ENCODE peak calls at places on chromosomes 5 and 9, in nine cellular contexts. R is heart left ventricle, V is spleen, O is body of pancreas, N is suprapubic skin, P is NB4, C is A549, L is HepG2, K is HCT116. A is an unnamed sample.

GRCh38 chr5:56164371-56164770 is 68.8 kb downstream of the ANKRD55 start:
- DNase-seq in R (no peak), V (no peak), O (no peak), N (no peak), P (no peak), C (no peak), L (no peak), K (no peak), A (peak)

GRCh38 chr9:3951266-3951665 is 348.6 kb downstream of the GLIS3 start:
- DNase-seq in R (no peak), V (no peak), O (no peak), N (no peak), P (no peak), C (no peak), L (no peak), K (no peak), A (no peak)

GRCh38 chr9:4262735-4263141 is 37.1 kb downstream of the GLIS3 start:
- DNase-seq in R (no peak), V (no peak), O (no peak), N (no peak), P (no peak), C (peak), L (peak), K (peak), A (no peak)

GRCh38 chr5:179261301-179262125 is 83.7 kb downstream of the ADAMTS2 start:
- DNase-seq in R (peak), V (peak), O (peak), N (peak), P (peak), C (peak), L (peak), K (no peak), A (no peak)

GRCh38 chr5:122447072-122447471 is 135.0 kb downstream of the SNCAIP start:
- DNase-seq in R (no peak), V (no peak), O (no peak), N (no peak), P (no peak), C (no peak), L (no peak), K (no peak), A (no peak)

GRCh38 chr5:133420440-133421301 is 191.7 kb downstream of the FSTL4 start:
- DNase-seq in R (no peak), V (no peak), O (no peak), N (no peak), P (no peak), C (no peak), L (no peak), K (no peak), A (no peak)

GRCh38 chr5:140998921-140999410 is 32.7 kb downstream of the PCDHAC2 start:
- DNase-seq in R (no peak), V (no peak), O (no peak), N (no peak), P (no peak), C (no peak), L (no peak), K (no peak), A (no peak)

GRCh38 chr9:137669261-137669672 is 50.5 kb downstream of the EHMT1 start:
- DNase-seq in R (no peak), V (peak), O (no peak), N (no peak), P (peak), C (peak), L (no peak), K (no peak), A (no peak)

GRCh38 chr9:132243156-132244074 is 81.6 kb downstream of the NTNG2 start:
- DNase-seq in R (no peak), V (no peak), O (peak), N (no peak), P (no peak), C (no peak), L (peak), K (no peak), A (no peak)

GRCh38 chr9:8434621-8435020 is 635.0 kb upstream of the DMAC1 start:
- DNase-seq in R (no peak), V (no peak), O (no peak), N (no peak), P (no peak), C (no peak), L (no peak), K (no peak), A (no peak)

GRCh38 chr5:16572289-16573015 is 44.3 kb downstream of the RETREG1 start:
- DNase-seq in R (no peak), V (no peak), O (no peak), N (no peak), P (no peak), C (no peak), L (no peak), K (no peak), A (no peak)

GRCh38 chr5:94623026-94623425 is 4.6 kb downstream of the SLF1 start:
- DNase-seq in R (no peak), V (no peak), O (no peak), N (no peak), P (no peak), C (no peak), L (no peak), K (no peak), A (no peak)

GRCh38 chr9:85228111-85228855 is 513.5 kb downstream of the AGTPBP1 start:
- DNase-seq in R (no peak), V (no peak), O (no peak), N (no peak), P (no peak), C (no peak), L (no peak), K (no peak), A (no peak)

GRCh38 chr9:111582888-111583287 is 16.6 kb downstream of the PTGR1 start:
- DNase-seq in R (no peak), V (no peak), O (no peak), N (no peak), P (no peak), C (peak), L (no peak), K (no peak), A (peak)

GRCh38 chr5:8577792-8578191 is 708.8 kb downstream of the MTRR start:
- DNase-seq in R (no peak), V (no peak), O (no peak), N (no peak), P (no peak), C (no peak), L (no peak), K (no peak), A (no peak)

GRCh38 chr9:91589101-91589553 is 165.5 kb upstream of the NFIL3 start:
- DNase-seq in R (peak), V (peak), O (peak), N (no peak), P (peak), C (peak), L (no peak), K (no peak), A (peak)

GRCh38 chr9:123081824-123082223 is 48.4 kb downstream of the GPR21 start:
- DNase-seq in R (no peak), V (no peak), O (no peak), N (no peak), P (peak), C (peak), L (peak), K (peak), A (peak)

GRCh38 chr5:128154943-128155342 is 71.4 kb downstream of the SLC12A2 start:
- DNase-seq in R (no peak), V (no peak), O (no peak), N (no peak), P (no peak), C (no peak), L (no peak), K (no peak), A (no peak)

GRCh38 chr5:139282195-139282557 is 11.4 kb upstream of the MATR3 start:
- DNase-seq in R (no peak), V (no peak), O (no peak), N (no peak), P (no peak), C (no peak), L (no peak), K (no peak), A (no peak)

DNA sequence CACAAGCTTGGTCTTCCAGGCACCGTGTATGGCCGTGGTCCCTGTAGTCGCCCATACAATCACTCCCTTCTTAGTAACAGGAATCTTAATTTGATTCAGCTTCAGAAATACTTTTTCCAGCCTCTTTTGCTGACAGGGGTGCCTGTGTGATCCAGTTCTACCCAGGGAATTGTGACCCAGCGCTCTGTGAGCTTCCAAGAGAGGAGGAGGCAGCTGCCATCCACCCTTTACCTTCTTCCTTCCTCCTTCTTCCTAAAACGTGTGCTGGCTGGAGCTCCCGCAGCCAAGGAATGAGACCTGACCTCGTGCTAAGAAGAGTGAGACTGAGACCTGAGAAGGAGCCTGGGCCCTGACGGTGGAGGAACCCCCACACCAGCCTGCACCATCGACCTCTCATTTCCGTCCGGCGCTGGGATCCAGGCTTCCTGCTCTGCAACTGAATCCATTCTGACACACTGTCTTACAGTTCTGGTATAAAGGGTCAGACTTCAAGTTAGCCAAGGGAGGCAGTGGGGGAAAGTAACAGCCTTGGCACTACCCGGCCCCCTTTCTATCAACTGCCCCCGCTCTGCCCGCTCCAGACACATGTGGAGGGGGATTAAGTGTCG is 16.1 kb downstream of the MGAT1 start:
- DNase-seq in R (no peak), V (peak), O (no peak), N (no peak), P (no peak), C (no peak), L (no peak), K (no peak), A (peak)
- H3K4me3 ChIP-seq in R (no peak), V (no peak), O (no peak), N (no peak), P (no peak), C (no peak), L (no peak), K (no peak), A (no peak)

GRCh38 chr9:129201289-129201688 is 23.2 kb upstream of the IER5L start:
- DNase-seq in R (no peak), V (no peak), O (no peak), N (no peak), P (no peak), C (no peak), L (no peak), K (no peak), A (no peak)

GRCh38 chr9:129204840-129205239 is 26.8 kb upstream of the IER5L start:
- DNase-seq in R (no peak), V (no peak), O (no peak), N (no peak), P (no peak), C (no peak), L (no peak), K (no peak), A (no peak)

GRCh38 chr9:129203556-129203909 is 25.5 kb upstream of the IER5L start:
- DNase-seq in R (no peak), V (no peak), O (no peak), N (no peak), P (no peak), C (no peak), L (no peak), K (no peak), A (no peak)

GRCh38 chr9:129200255-129200654 is 22.2 kb upstream of the IER5L start:
- DNase-seq in R (no peak), V (no peak), O (no peak), N (no peak), P (no peak), C (no peak), L (no peak), K (no peak), A (no peak)

GRCh38 chr9:129202613-129203555 is 24.8 kb upstream of the IER5L start:
- DNase-seq in R (peak), V (peak), O (peak), N (peak), P (peak), C (peak), L (peak), K (peak), A (peak)
- TF ChIP-seq POLR2A in R (peak), V (no peak), O (peak), N (no peak), P (no peak), C (peak), L (no peak), K (no peak), A (peak)

GRCh38 chr5:136689563-136689962 is 324.2 kb upstream of the TRPC7 start:
- DNase-seq in R (no peak), V (no peak), O (no peak), N (no peak), P (no peak), C (no peak), L (no peak), K (no peak), A (no peak)

GRCh38 chr5:136686192-136686872 is 321.0 kb upstream of the TRPC7 start:
- DNase-seq in R (no peak), V (no peak), O (no peak), N (no peak), P (peak), C (peak), L (peak), K (no peak), A (no peak)
- TF ChIP-seq CTCF in R (no peak), V (no peak), O (no peak), N (peak), P (peak), C (no peak), L (peak), K (peak), A (peak)

DNA sequence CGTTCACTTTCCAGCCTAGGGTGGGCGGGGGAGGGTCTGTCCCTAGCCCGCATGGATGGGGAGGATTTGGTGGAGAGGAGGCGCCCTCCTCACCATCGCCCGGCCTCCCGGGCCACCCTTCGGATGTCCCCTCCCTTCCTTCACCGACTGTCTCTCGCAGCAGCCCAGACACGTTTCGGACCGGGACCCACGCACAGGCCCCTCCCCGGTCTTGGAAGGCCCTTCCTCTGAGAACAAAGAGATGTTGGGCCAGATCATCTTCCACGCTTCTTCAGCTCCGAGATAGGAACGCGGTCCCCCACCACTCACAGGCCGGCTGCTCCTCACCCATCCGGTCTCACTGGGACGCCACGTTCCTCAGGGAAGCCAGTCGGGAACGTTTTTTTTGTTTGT is 640 bp upstream of the DPM2 start:
- DNase-seq in R (no peak), V (peak), O (no peak), N (no peak), P (no peak), C (no peak), L (no peak), K (no peak), A (peak)
- H3K4me3 ChIP-seq in R (peak), V (no peak), O (no peak), N (peak), P (no peak), C (peak), L (no peak), K (peak), A (no peak)

DNA sequence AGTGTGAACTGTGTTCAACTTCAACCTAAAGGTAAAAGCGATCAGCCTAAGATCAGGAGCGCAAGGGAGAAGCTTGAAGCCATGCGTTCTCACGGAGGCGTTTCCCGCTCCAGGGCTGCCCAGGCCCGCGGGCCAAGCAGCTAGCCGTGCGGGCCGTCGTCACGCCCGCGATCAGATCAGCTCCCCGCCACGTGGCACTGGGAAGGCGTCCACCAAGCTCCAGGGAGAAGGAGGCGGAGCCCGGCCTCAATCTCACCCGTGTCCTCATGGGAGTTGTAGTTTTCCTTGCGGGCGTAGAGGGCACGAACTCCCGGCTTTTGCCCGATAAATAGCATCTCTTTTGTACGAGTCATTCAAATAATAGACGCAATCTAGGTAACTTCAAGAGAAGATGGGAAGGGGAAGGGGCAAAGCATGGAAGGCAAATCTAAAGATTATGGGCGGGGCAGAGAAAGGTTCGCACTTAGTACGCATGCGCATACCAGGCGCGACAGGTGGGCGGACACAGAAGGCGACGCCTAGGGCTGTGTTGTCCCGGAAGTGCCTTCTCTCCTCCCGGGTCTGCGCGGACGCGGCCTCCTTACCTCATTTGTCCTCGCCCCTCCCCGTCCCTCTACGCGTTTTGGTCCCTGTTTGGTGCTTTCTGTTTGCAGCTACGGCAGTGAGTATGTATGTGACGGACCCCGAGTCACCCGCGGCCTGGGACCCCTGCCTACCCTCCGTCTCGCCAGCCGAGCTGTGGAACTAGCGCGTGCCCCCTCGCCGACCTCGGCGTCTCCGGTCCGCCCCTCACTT is 40.8 kb upstream of the ZCCHC7 start:
- DNase-seq in R (peak), V (peak), O (peak), N (peak), P (peak), C (peak), L (peak), K (peak), A (peak)
- TF ChIP-seq POLR2A in R (peak), V (no peak), O (peak), N (peak), P (peak), C (peak), L (peak), K (no peak), A (peak)